ENCODE peak calls at places on chromosomes 13 and 19, in nine cellular contexts. One of them, this sample, is unnamed.

GRCh38 chr19:56838680-56838929 is 1.9 kb downstream of the PEG3 start:
- DNase-seq in ovary: no peak
- DNase-seq in effector CD8-positive, alpha-beta T cell: no peak
- DNase-seq in amniotic stem cell: no peak
- DNase-seq in NCI-H510A treated with DMSO at 0.1 percent for 48 hours: no peak
- DNase-seq in cardiac muscle cell: no peak
- DNase-seq in AG10803: no peak
- DNase-seq in stimulated activated CD8-positive, alpha-beta memory T cell treated with anti-CD3 and anti-CD28 coated beads, Interleukin-7, amount 100 ng/mL, for 1 hour: no peak
- DNase-seq in activated naive CD4-positive, alpha-beta T cell: no peak
- DNase-seq in this sample: no peak

GRCh38 chr19:50020481-50020880 is 4.7 kb downstream of the VRK3 start:
- DNase-seq in amniotic stem cell: no peak
- DNase-seq in activated naive CD4-positive, alpha-beta T cell: no peak
- DNase-seq in ovary: no peak
- DNase-seq in cardiac muscle cell: no peak
- DNase-seq in AG10803: no peak
- DNase-seq in NCI-H510A treated with DMSO at 0.1 percent for 48 hours: no peak
- DNase-seq in stimulated activated CD8-positive, alpha-beta memory T cell treated with anti-CD3 and anti-CD28 coated beads, Interleukin-7, amount 100 ng/mL, for 1 hour: no peak
- DNase-seq in effector CD8-positive, alpha-beta T cell: no peak
- DNase-seq in this sample: no peak

GRCh38 chr13:52847322-52847681 is 1.1 kb downstream of the PCDH8 start:
- DNase-seq in effector CD8-positive, alpha-beta T cell: no peak
- DNase-seq in stimulated activated CD8-positive, alpha-beta memory T cell treated with anti-CD3 and anti-CD28 coated beads, Interleukin-7, amount 100 ng/mL, for 1 hour: no peak
- DNase-seq in cardiac muscle cell: no peak
- DNase-seq in AG10803: no peak
- DNase-seq in NCI-H510A treated with DMSO at 0.1 percent for 48 hours: no peak
- DNase-seq in activated naive CD4-positive, alpha-beta T cell: no peak
- DNase-seq in amniotic stem cell: no peak
- DNase-seq in ovary: no peak
- DNase-seq in this sample: no peak

GRCh38 chr13:85377783-85378182 is 421.4 kb downstream of the SLITRK6 start:
- DNase-seq in AG10803: no peak
- DNase-seq in effector CD8-positive, alpha-beta T cell: no peak
- DNase-seq in NCI-H510A treated with DMSO at 0.1 percent for 48 hours: no peak
- DNase-seq in activated naive CD4-positive, alpha-beta T cell: no peak
- DNase-seq in ovary: no peak
- DNase-seq in stimulated activated CD8-positive, alpha-beta memory T cell treated with anti-CD3 and anti-CD28 coated beads, Interleukin-7, amount 100 ng/mL, for 1 hour: no peak
- DNase-seq in cardiac muscle cell: no peak
- DNase-seq in amniotic stem cell: no peak
- DNase-seq in this sample: no peak

GRCh38 chr19:14434543-14435319 is 1.6 kb downstream of the PKN1 start:
- DNase-seq in cardiac muscle cell: no peak
- DNase-seq in AG10803: peak
- DNase-seq in ovary: peak
- DNase-seq in stimulated activated CD8-positive, alpha-beta memory T cell treated with anti-CD3 and anti-CD28 coated beads, Interleukin-7, amount 100 ng/mL, for 1 hour: no peak
- DNase-seq in amniotic stem cell: peak
- DNase-seq in effector CD8-positive, alpha-beta T cell: no peak
- DNase-seq in NCI-H510A treated with DMSO at 0.1 percent for 48 hours: no peak
- DNase-seq in activated naive CD4-positive, alpha-beta T cell: no peak
- DNase-seq in this sample: no peak

GRCh38 chr13:46202956-46203355 is 8.8 kb upstream of the LRRC63 start:
- DNase-seq in activated naive CD4-positive, alpha-beta T cell: no peak
- DNase-seq in ovary: no peak
- DNase-seq in amniotic stem cell: no peak
- DNase-seq in stimulated activated CD8-positive, alpha-beta memory T cell treated with anti-CD3 and anti-CD28 coated beads, Interleukin-7, amount 100 ng/mL, for 1 hour: no peak
- DNase-seq in effector CD8-positive, alpha-beta T cell: no peak
- DNase-seq in cardiac muscle cell: no peak
- DNase-seq in NCI-H510A treated with DMSO at 0.1 percent for 48 hours: no peak
- DNase-seq in AG10803: no peak
- DNase-seq in this sample: no peak

GRCh38 chr19:15450528-15450890 is 753 bp upstream of the WIZ start:
- DNase-seq in activated naive CD4-positive, alpha-beta T cell: no peak
- DNase-seq in amniotic stem cell: no peak
- DNase-seq in cardiac muscle cell: no peak
- DNase-seq in AG10803: no peak
- DNase-seq in ovary: no peak
- DNase-seq in stimulated activated CD8-positive, alpha-beta memory T cell treated with anti-CD3 and anti-CD28 coated beads, Interleukin-7, amount 100 ng/mL, for 1 hour: no peak
- DNase-seq in NCI-H510A treated with DMSO at 0.1 percent for 48 hours: no peak
- DNase-seq in effector CD8-positive, alpha-beta T cell: no peak
- DNase-seq in this sample: no peak

GRCh38 chr13:89458456-89458855 is 1787.3 kb downstream of the SLITRK5 start:
- DNase-seq in activated naive CD4-positive, alpha-beta T cell: no peak
- DNase-seq in stimulated activated CD8-positive, alpha-beta memory T cell treated with anti-CD3 and anti-CD28 coated beads, Interleukin-7, amount 100 ng/mL, for 1 hour: no peak
- DNase-seq in amniotic stem cell: no peak
- DNase-seq in AG10803: peak
- DNase-seq in NCI-H510A treated with DMSO at 0.1 percent for 48 hours: no peak
- DNase-seq in cardiac muscle cell: no peak
- DNase-seq in effector CD8-positive, alpha-beta T cell: no peak
- DNase-seq in ovary: no peak
- DNase-seq in this sample: no peak

GRCh38 chr13:81395368-81395767 is 1054.4 kb upstream of the SPRY2 start:
- DNase-seq in cardiac muscle cell: peak
- DNase-seq in NCI-H510A treated with DMSO at 0.1 percent for 48 hours: no peak
- DNase-seq in effector CD8-positive, alpha-beta T cell: no peak
- DNase-seq in amniotic stem cell: no peak
- DNase-seq in AG10803: no peak
- DNase-seq in activated naive CD4-positive, alpha-beta T cell: no peak
- DNase-seq in stimulated activated CD8-positive, alpha-beta memory T cell treated with anti-CD3 and anti-CD28 coated beads, Interleukin-7, amount 100 ng/mL, for 1 hour: no peak
- DNase-seq in ovary: no peak
- DNase-seq in this sample: peak

GRCh38 chr19:18657590-18658365 is 20.9 kb downstream of the KLHL26 start:
- DNase-seq in activated naive CD4-positive, alpha-beta T cell: no peak
- DNase-seq in NCI-H510A treated with DMSO at 0.1 percent for 48 hours: no peak
- DNase-seq in ovary: peak
- DNase-seq in stimulated activated CD8-positive, alpha-beta memory T cell treated with anti-CD3 and anti-CD28 coated beads, Interleukin-7, amount 100 ng/mL, for 1 hour: no peak
- DNase-seq in amniotic stem cell: no peak
- DNase-seq in effector CD8-positive, alpha-beta T cell: no peak
- DNase-seq in AG10803: peak
- DNase-seq in cardiac muscle cell: no peak
- DNase-seq in this sample: no peak

GRCh38 chr13:24648271-24648670 is 31.9 kb upstream of the ATP12A start:
- DNase-seq in cardiac muscle cell: no peak
- DNase-seq in effector CD8-positive, alpha-beta T cell: no peak
- DNase-seq in amniotic stem cell: no peak
- DNase-seq in AG10803: no peak
- DNase-seq in NCI-H510A treated with DMSO at 0.1 percent for 48 hours: no peak
- DNase-seq in stimulated activated CD8-positive, alpha-beta memory T cell treated with anti-CD3 and anti-CD28 coated beads, Interleukin-7, amount 100 ng/mL, for 1 hour: no peak
- DNase-seq in ovary: no peak
- DNase-seq in activated naive CD4-positive, alpha-beta T cell: no peak
- DNase-seq in this sample: no peak

GRCh38 chr13:28337196-28338045 is 157.5 kb downstream of the FLT1 start:
- DNase-seq in stimulated activated CD8-positive, alpha-beta memory T cell treated with anti-CD3 and anti-CD28 coated beads, Interleukin-7, amount 100 ng/mL, for 1 hour: no peak
- DNase-seq in activated naive CD4-positive, alpha-beta T cell: no peak
- DNase-seq in AG10803: peak
- DNase-seq in effector CD8-positive, alpha-beta T cell: no peak
- DNase-seq in amniotic stem cell: peak
- DNase-seq in cardiac muscle cell: no peak
- DNase-seq in NCI-H510A treated with DMSO at 0.1 percent for 48 hours: no peak
- DNase-seq in ovary: no peak
- DNase-seq in this sample: no peak

GRCh38 chr13:51997641-51998330 is 13.5 kb downstream of the ATP7B start:
- DNase-seq in ovary: no peak
- DNase-seq in cardiac muscle cell: peak
- DNase-seq in NCI-H510A treated with DMSO at 0.1 percent for 48 hours: peak
- DNase-seq in AG10803: no peak
- DNase-seq in effector CD8-positive, alpha-beta T cell: no peak
- DNase-seq in stimulated activated CD8-positive, alpha-beta memory T cell treated with anti-CD3 and anti-CD28 coated beads, Interleukin-7, amount 100 ng/mL, for 1 hour: no peak
- DNase-seq in activated naive CD4-positive, alpha-beta T cell: no peak
- DNase-seq in amniotic stem cell: no peak
- DNase-seq in this sample: no peak

GRCh38 chr13:85525411-85525810 is 273.8 kb downstream of the SLITRK6 start:
- DNase-seq in amniotic stem cell: no peak
- DNase-seq in activated naive CD4-positive, alpha-beta T cell: no peak
- DNase-seq in NCI-H510A treated with DMSO at 0.1 percent for 48 hours: no peak
- DNase-seq in effector CD8-positive, alpha-beta T cell: no peak
- DNase-seq in ovary: no peak
- DNase-seq in AG10803: no peak
- DNase-seq in cardiac muscle cell: no peak
- DNase-seq in stimulated activated CD8-positive, alpha-beta memory T cell treated with anti-CD3 and anti-CD28 coated beads, Interleukin-7, amount 100 ng/mL, for 1 hour: no peak
- DNase-seq in this sample: no peak

GRCh38 chr19:38713227-38713649 is 31.0 kb downstream of the CAPN12 start:
- DNase-seq in cardiac muscle cell: no peak
- DNase-seq in amniotic stem cell: no peak
- DNase-seq in activated naive CD4-positive, alpha-beta T cell: no peak
- DNase-seq in NCI-H510A treated with DMSO at 0.1 percent for 48 hours: no peak
- DNase-seq in stimulated activated CD8-positive, alpha-beta memory T cell treated with anti-CD3 and anti-CD28 coated beads, Interleukin-7, amount 100 ng/mL, for 1 hour: no peak
- DNase-seq in effector CD8-positive, alpha-beta T cell: no peak
- DNase-seq in AG10803: no peak
- DNase-seq in ovary: peak
- DNase-seq in this sample: no peak

GRCh38 chr13:29749401-29750177 is 100.8 kb downstream of the UBL3 start:
- DNase-seq in amniotic stem cell: no peak
- DNase-seq in activated naive CD4-positive, alpha-beta T cell: no peak
- DNase-seq in ovary: no peak
- DNase-seq in cardiac muscle cell: no peak
- DNase-seq in AG10803: peak
- DNase-seq in NCI-H510A treated with DMSO at 0.1 percent for 48 hours: no peak
- DNase-seq in effector CD8-positive, alpha-beta T cell: no peak
- DNase-seq in stimulated activated CD8-positive, alpha-beta memory T cell treated with anti-CD3 and anti-CD28 coated beads, Interleukin-7, amount 100 ng/mL, for 1 hour: no peak
- DNase-seq in this sample: no peak

GRCh38 chr13:60158321-60158801 is 5.4 kb downstream of the DIAPH3 start:
- DNase-seq in cardiac muscle cell: no peak
- DNase-seq in AG10803: peak
- DNase-seq in effector CD8-positive, alpha-beta T cell: no peak
- DNase-seq in NCI-H510A treated with DMSO at 0.1 percent for 48 hours: no peak
- DNase-seq in activated naive CD4-positive, alpha-beta T cell: no peak
- DNase-seq in stimulated activated CD8-positive, alpha-beta memory T cell treated with anti-CD3 and anti-CD28 coated beads, Interleukin-7, amount 100 ng/mL, for 1 hour: no peak
- DNase-seq in amniotic stem cell: no peak
- DNase-seq in ovary: no peak
- DNase-seq in this sample: no peak

GRCh38 chr13:68048802-68049359 is 818.7 kb upstream of the PCDH9 start:
- DNase-seq in activated naive CD4-positive, alpha-beta T cell: no peak
- DNase-seq in NCI-H510A treated with DMSO at 0.1 percent for 48 hours: no peak
- DNase-seq in AG10803: no peak
- DNase-seq in effector CD8-positive, alpha-beta T cell: no peak
- DNase-seq in cardiac muscle cell: no peak
- DNase-seq in ovary: no peak
- DNase-seq in amniotic stem cell: no peak
- DNase-seq in stimulated activated CD8-positive, alpha-beta memory T cell treated with anti-CD3 and anti-CD28 coated beads, Interleukin-7, amount 100 ng/mL, for 1 hour: no peak
- DNase-seq in this sample: no peak

GRCh38 chr13:33150146-33150545 is 133.9 kb downstream of the KL start:
- DNase-seq in amniotic stem cell: no peak
- DNase-seq in activated naive CD4-positive, alpha-beta T cell: no peak
- DNase-seq in AG10803: no peak
- DNase-seq in ovary: no peak
- DNase-seq in cardiac muscle cell: no peak
- DNase-seq in stimulated activated CD8-positive, alpha-beta memory T cell treated with anti-CD3 and anti-CD28 coated beads, Interleukin-7, amount 100 ng/mL, for 1 hour: no peak
- DNase-seq in NCI-H510A treated with DMSO at 0.1 percent for 48 hours: peak
- DNase-seq in effector CD8-positive, alpha-beta T cell: no peak
- DNase-seq in this sample: no peak

GRCh38 chr19:7677664-7678311 is 898 bp downstream of the MCEMP1 start:
- DNase-seq in amniotic stem cell: no peak
- DNase-seq in cardiac muscle cell: no peak
- DNase-seq in stimulated activated CD8-positive, alpha-beta memory T cell treated with anti-CD3 and anti-CD28 coated beads, Interleukin-7, amount 100 ng/mL, for 1 hour: no peak
- DNase-seq in ovary: no peak
- DNase-seq in effector CD8-positive, alpha-beta T cell: no peak
- DNase-seq in activated naive CD4-positive, alpha-beta T cell: no peak
- DNase-seq in AG10803: no peak
- DNase-seq in NCI-H510A treated with DMSO at 0.1 percent for 48 hours: no peak
- DNase-seq in this sample: no peak

GRCh38 chr13:90448466-90449037 is 898.9 kb upstream of the MIR17HG start:
- DNase-seq in AG10803: peak
- DNase-seq in ovary: no peak
- DNase-seq in stimulated activated CD8-positive, alpha-beta memory T cell treated with anti-CD3 and anti-CD28 coated beads, Interleukin-7, amount 100 ng/mL, for 1 hour: no peak
- DNase-seq in effector CD8-positive, alpha-beta T cell: no peak
- DNase-seq in amniotic stem cell: no peak
- DNase-seq in NCI-H510A treated with DMSO at 0.1 percent for 48 hours: no peak
- DNase-seq in activated naive CD4-positive, alpha-beta T cell: no peak
- DNase-seq in cardiac muscle cell: no peak
- DNase-seq in this sample: no peak

GRCh38 chr19:6674868-6675305 is 4.9 kb upstream of the TNFSF14 start:
- DNase-seq in amniotic stem cell: peak
- DNase-seq in stimulated activated CD8-positive, alpha-beta memory T cell treated with anti-CD3 and anti-CD28 coated beads, Interleukin-7, amount 100 ng/mL, for 1 hour: peak
- DNase-seq in NCI-H510A treated with DMSO at 0.1 percent for 48 hours: no peak
- DNase-seq in effector CD8-positive, alpha-beta T cell: peak
- DNase-seq in ovary: no peak
- DNase-seq in AG10803: peak
- DNase-seq in cardiac muscle cell: no peak
- DNase-seq in activated naive CD4-positive, alpha-beta T cell: peak
- DNase-seq in this sample: no peak

GRCh38 chr13:37868691-37869505 is 674 bp downstream of the TRPC4 start:
- DNase-seq in cardiac muscle cell: peak
- DNase-seq in NCI-H510A treated with DMSO at 0.1 percent for 48 hours: no peak
- DNase-seq in AG10803: peak
- DNase-seq in stimulated activated CD8-positive, alpha-beta memory T cell treated with anti-CD3 and anti-CD28 coated beads, Interleukin-7, amount 100 ng/mL, for 1 hour: no peak
- DNase-seq in ovary: no peak
- DNase-seq in activated naive CD4-positive, alpha-beta T cell: no peak
- DNase-seq in effector CD8-positive, alpha-beta T cell: no peak
- DNase-seq in amniotic stem cell: no peak
- DNase-seq in this sample: no peak

GRCh38 chr13:31767175-31767900 is 28.0 kb downstream of the RXFP2 start:
- DNase-seq in NCI-H510A treated with DMSO at 0.1 percent for 48 hours: no peak
- DNase-seq in cardiac muscle cell: no peak
- DNase-seq in AG10803: peak
- DNase-seq in effector CD8-positive, alpha-beta T cell: no peak
- DNase-seq in amniotic stem cell: peak
- DNase-seq in stimulated activated CD8-positive, alpha-beta memory T cell treated with anti-CD3 and anti-CD28 coated beads, Interleukin-7, amount 100 ng/mL, for 1 hour: no peak
- DNase-seq in activated naive CD4-positive, alpha-beta T cell: no peak
- DNase-seq in ovary: no peak
- DNase-seq in this sample: no peak

GRCh38 chr13:71699342-71699741 is 167.7 kb downstream of the DACH1 start:
- DNase-seq in amniotic stem cell: no peak
- DNase-seq in cardiac muscle cell: no peak
- DNase-seq in NCI-H510A treated with DMSO at 0.1 percent for 48 hours: no peak
- DNase-seq in activated naive CD4-positive, alpha-beta T cell: no peak
- DNase-seq in AG10803: no peak
- DNase-seq in effector CD8-positive, alpha-beta T cell: no peak
- DNase-seq in stimulated activated CD8-positive, alpha-beta memory T cell treated with anti-CD3 and anti-CD28 coated beads, Interleukin-7, amount 100 ng/mL, for 1 hour: no peak
- DNase-seq in ovary: no peak
- DNase-seq in this sample: no peak

GRCh38 chr19:5827891-5828660 is 11.4 kb downstream of the FUT6 start:
- DNase-seq in activated naive CD4-positive, alpha-beta T cell: peak
- DNase-seq in NCI-H510A treated with DMSO at 0.1 percent for 48 hours: peak
- DNase-seq in cardiac muscle cell: peak
- DNase-seq in AG10803: peak
- DNase-seq in ovary: peak
- DNase-seq in stimulated activated CD8-positive, alpha-beta memory T cell treated with anti-CD3 and anti-CD28 coated beads, Interleukin-7, amount 100 ng/mL, for 1 hour: peak
- DNase-seq in effector CD8-positive, alpha-beta T cell: peak
- DNase-seq in amniotic stem cell: no peak
- DNase-seq in this sample: peak

This sample was measured in glutamatergic neuron.